ENCODE peak calls at places on chromosomes 12 and 14, in six cellular contexts. Y is lower lobe of right lung, N is Peyer's patch, L is endothelial cell, C is Calu3, X is coronary artery. T is an unnamed sample.

GRCh38 chr14:43539210-43539609 is 967.9 kb downstream of the FSCB start:
- DNase-seq in Y (no peak), N (no peak), L (peak; percentile 28), C (no peak), X (no peak), T (peak; percentile 76)

GRCh38 chr12:34398366-34398705 is 376.0 kb downstream of the ALG10 start:
- DNase-seq in Y (peak; percentile 32), N (peak; percentile 38), L (peak; percentile 1), C (no peak), X (peak; percentile 55), T (no peak)

GRCh38 chr12:28424965-28425364 is 234.7 kb downstream of the CCDC91 start:
- DNase-seq in Y (no peak), N (no peak), L (no peak), C (peak; percentile 54), X (no peak), T (no peak)

GRCh38 chr12:5295966-5296365 is 135.9 kb upstream of the NTF3 start:
- DNase-seq in Y (no peak), N (no peak), L (no peak), C (no peak), X (no peak), T (no peak)

GRCh38 chr14:92654206-92654901 is 94.1 kb downstream of the LGMN start:
- DNase-seq in Y (no peak), N (no peak), L (no peak), C (no peak), X (no peak), T (no peak)

GRCh38 chr12:91273542-91273941 is 90.9 kb upstream of the DCN start:
- DNase-seq in Y (no peak), N (no peak), L (no peak), C (no peak), X (no peak), T (no peak)

GRCh38 chr12:3293446-3294161 is 197.4 kb upstream of the PRMT8 start:
- DNase-seq in Y (no peak), N (no peak), L (no peak), C (no peak), X (no peak), T (no peak)

GRCh38 chr12:108635201-108635996 is 1.7 kb upstream of the SELPLG start:
- DNase-seq in Y (no peak), N (peak; percentile 89), L (no peak), C (no peak), X (no peak), T (peak; percentile 75)

GRCh38 chr14:56342419-56342901 is 224.2 kb downstream of the PELI2 start:
- DNase-seq in Y (no peak), N (no peak), L (no peak), C (no peak), X (no peak), T (no peak)

GRCh38 chr12:89709994-89710872 is 1.6 kb upstream of the ATP2B1 start:
- DNase-seq in Y (peak; percentile 78), N (peak; percentile 79), L (peak; percentile 62), C (peak; percentile 61), X (peak; percentile 88), T (peak; percentile 88)

GRCh38 chr12:10211975-10212622 is 578 bp upstream of the GABARAPL1 start:
- DNase-seq in Y (peak; percentile 98), N (peak; percentile 97), L (peak; percentile 93), C (peak; percentile 96), X (peak; percentile 99), T (peak; percentile 99)

GRCh38 chr12:464484-465267 is 4.9 kb downstream of the B4GALNT3 start:
- DNase-seq in Y (no peak), N (no peak), L (no peak), C (no peak), X (no peak), T (no peak)

GRCh38 chr12:77932216-77932615 is 101.5 kb downstream of the NAV3 start:
- DNase-seq in Y (no peak), N (no peak), L (no peak), C (no peak), X (no peak), T (no peak)

GRCh38 chr12:92421701-92422100 is 276.1 kb upstream of the BTG1 start:
- DNase-seq in Y (no peak), N (no peak), L (no peak), C (no peak), X (no peak), T (no peak)

GRCh38 chr12:29030006-29030405 is 119.1 kb upstream of the FAR2 start:
- DNase-seq in Y (no peak), N (no peak), L (no peak), C (no peak), X (no peak), T (no peak)

GRCh38 chr12:117362391-117362790 is 965 bp upstream of the NOS1 start:
- DNase-seq in Y (no peak), N (no peak), L (no peak), C (no peak), X (no peak), T (no peak)

GRCh38 chr12:105464426-105464825 is 133.9 kb downstream of the C12orf75 start:
- DNase-seq in Y (no peak), N (no peak), L (no peak), C (no peak), X (no peak), T (no peak)

GRCh38 chr12:20798561-20798960 is 11.9 kb upstream of the SLCO1B3 start:
- DNase-seq in Y (no peak), N (no peak), L (no peak), C (peak; percentile 12), X (no peak), T (no peak)

GRCh38 chr12:45435945-45436710 is 220.2 kb downstream of the ANO6 start:
- DNase-seq in Y (no peak), N (no peak), L (no peak), C (no peak), X (no peak), T (no peak)

GRCh38 chr14:104268725-104269436 is 130.5 kb downstream of the KIF26A start:
- DNase-seq in Y (peak; percentile 36), N (peak; percentile 30), L (no peak), C (no peak), X (peak; percentile 63), T (peak; percentile 40)

GRCh38 chr12:92059976-92060375 is 85.7 kb downstream of the BTG1 start:
- DNase-seq in Y (no peak), N (no peak), L (no peak), C (no peak), X (no peak), T (no peak)

GRCh38 chr12:109444263-109444662 is 32.8 kb downstream of the KCTD10 start:
- DNase-seq in Y (no peak), N (no peak), L (no peak), C (no peak), X (no peak), T (no peak)

GRCh38 chr12:112602150-112602549 is 183.4 kb downstream of the PTPN11 start:
- DNase-seq in Y (no peak), N (no peak), L (no peak), C (no peak), X (no peak), T (peak; percentile 77)

GRCh38 chr14:36346052-36346451 is 25.6 kb upstream of the MBIP start:
- DNase-seq in Y (no peak), N (no peak), L (no peak), C (no peak), X (no peak), T (no peak)

GRCh38 chr12:121536058-121536928 is 44.5 kb downstream of the KDM2B start:
- DNase-seq in Y (peak; percentile 91), N (peak; percentile 95), L (peak; percentile 53), C (peak; percentile 61), X (peak; percentile 93), T (peak; percentile 95)

GRCh38 chr12:69342407-69342806 is 5.8 kb upstream of the LYZ start:
- DNase-seq in Y (no peak), N (no peak), L (no peak), C (no peak), X (no peak), T (no peak)

GRCh38 chr12:51823875-51824565 is 24.5 kb downstream of the FIGNL2 start:
- DNase-seq in Y (no peak), N (peak; percentile 72), L (peak; percentile 40), C (peak; percentile 45), X (no peak), T (peak; percentile 81)

GRCh38 chr14:79809849-79810612 is 401.3 kb downstream of the DIO2 start:
- DNase-seq in Y (no peak), N (no peak), L (no peak), C (peak; percentile 30), X (no peak), T (no peak)

GRCh38 chr14:105420976-105421674 is 1.5 kb downstream of the MTA1 start:
- DNase-seq in Y (no peak), N (no peak), L (no peak), C (no peak), X (no peak), T (no peak)

GRCh38 chr14:105419055-105419304 is 647 bp upstream of the MTA1 start:
- DNase-seq in Y (no peak), N (no peak), L (no peak), C (no peak), X (no peak), T (peak; percentile 60)

GRCh38 chr14:105421723-105422615 is 2.3 kb downstream of the MTA1 start:
- DNase-seq in Y (no peak), N (no peak), L (no peak), C (no peak), X (no peak), T (no peak)

GRCh38 chr14:105419305-105420091 is at the start of gene MTA1:
- DNase-seq in Y (no peak), N (peak; percentile 73), L (no peak), C (peak; percentile 38), X (peak; percentile 77), T (no peak)

GRCh38 chr14:105420141-105420975 is 731 bp downstream of the MTA1 start:
- DNase-seq in Y (no peak), N (no peak), L (no peak), C (no peak), X (no peak), T (no peak)
- TF ChIP-seq CTCF in Y (no peak), N (no peak), L (no peak), C (no peak), X (no peak), T (no peak)

DNA sequence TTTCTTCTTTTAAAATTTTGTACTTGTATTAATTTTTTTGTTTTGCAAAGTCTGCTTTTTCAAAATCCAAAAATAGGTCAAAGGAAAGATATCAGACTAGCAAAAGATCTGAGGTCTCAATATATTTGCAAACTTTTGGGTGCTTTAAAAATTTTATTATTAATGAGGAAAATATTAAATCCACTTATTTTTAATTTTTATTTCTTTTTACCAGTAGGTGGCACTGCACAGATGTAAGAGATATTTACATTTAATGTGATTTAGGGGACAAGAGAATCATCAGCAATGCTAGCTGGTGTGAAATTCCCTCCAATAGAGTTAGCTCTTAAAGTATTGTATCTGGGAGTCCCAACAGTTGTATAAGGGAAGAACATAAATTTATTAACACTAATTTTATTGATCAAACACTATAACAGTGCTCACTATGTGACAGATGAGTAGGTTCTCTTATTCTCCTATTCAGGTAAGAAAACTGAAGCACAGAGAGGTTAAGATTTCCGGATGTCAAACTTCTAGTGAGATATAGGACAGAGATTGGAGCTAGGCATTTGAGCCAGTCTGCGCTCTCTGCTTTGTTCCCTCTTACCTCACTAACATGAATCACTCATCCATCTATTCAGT is 30.5 kb downstream of the ALX1 start:
- DNase-seq in Y (no peak), N (no peak), L (no peak), C (no peak), X (no peak), T (no peak)
- TF ChIP-seq CTCF in Y (peak; percentile 33), N (no peak), L (peak; percentile 80), C (peak; percentile 35), X (no peak), T (peak; percentile 75)

GRCh38 chr14:52179151-52179790 is 88.2 kb upstream of the PTGDR start:
- DNase-seq in Y (no peak), N (no peak), L (no peak), C (no peak), X (no peak), T (no peak)
- TF ChIP-seq CTCF in Y (no peak), N (no peak), L (no peak), C (no peak), X (no peak), T (no peak)

GRCh38 chr12:41437578-41437977 is 249.5 kb downstream of the PDZRN4 start:
- DNase-seq in Y (no peak), N (no peak), L (no peak), C (no peak), X (no peak), T (no peak)
- TF ChIP-seq CTCF in Y (no peak), N (no peak), L (no peak), C (no peak), X (no peak), T (no peak)